ENCODE peak calls at places on chromosomes 11 and 22, in seven cellular contexts. O, G, P, S, H, I and X are unnamed samples.

GRCh38 chr11:70483077-70483861 is 84.9 kb downstream of the CTTN start:
- DNase-seq in O (peak), G (no peak), P (peak), S (peak), H (no peak), I (peak), X (no peak)

GRCh38 chr11:70230151-70230839 is 27.2 kb downstream of the FADD start:
- DNase-seq in O (no peak), G (no peak), P (no peak), S (no peak), H (no peak), I (no peak), X (no peak)

GRCh38 chr11:132263231-132263630 is 892.8 kb downstream of the NTM start:
- DNase-seq in O (no peak), G (no peak), P (no peak), S (no peak), H (no peak), I (no peak), X (no peak)

GRCh38 chr22:49589301-49589700 is 238.4 kb downstream of the BRD1 start:
- DNase-seq in O (no peak), G (no peak), P (no peak), S (no peak), H (no peak), I (no peak), X (no peak)

GRCh38 chr11:13301522-13301921 is 23.9 kb downstream of the BMAL1 start:
- DNase-seq in O (no peak), G (no peak), P (no peak), S (no peak), H (no peak), I (no peak), X (no peak)

GRCh38 chr22:33921576-33922181 is 1.4 kb upstream of the LARGE1 start:
- DNase-seq in O (peak), G (peak), P (peak), S (no peak), H (peak), I (peak), X (peak)

GRCh38 chr11:15806217-15806616 is 550.1 kb downstream of the SOX6 start:
- DNase-seq in O (no peak), G (no peak), P (no peak), S (no peak), H (no peak), I (no peak), X (no peak)

GRCh38 chr11:79822771-79823170 is 381.9 kb upstream of the TENM4 start:
- DNase-seq in O (no peak), G (no peak), P (no peak), S (no peak), H (no peak), I (no peak), X (no peak)

GRCh38 chr11:115963170-115963569 is 459.0 kb upstream of the CADM1 start:
- DNase-seq in O (no peak), G (no peak), P (no peak), S (no peak), H (no peak), I (no peak), X (no peak)

GRCh38 chr22:25054943-25055511 is 102.5 kb downstream of the KIAA1671 start:
- DNase-seq in O (no peak), G (peak), P (no peak), S (peak), H (no peak), I (no peak), X (peak)

GRCh38 chr22:20619042-20619892 is 111.9 kb downstream of the MED15 start:
- DNase-seq in O (no peak), G (no peak), P (no peak), S (no peak), H (no peak), I (no peak), X (no peak)

GRCh38 chr11:69398529-69399492 is 82.7 kb upstream of the LINC01488 start:
- DNase-seq in O (no peak), G (no peak), P (peak), S (no peak), H (no peak), I (no peak), X (no peak)

GRCh38 chr22:27844656-27845602 is 43.4 kb upstream of the MN1 start:
- DNase-seq in O (no peak), G (no peak), P (no peak), S (no peak), H (no peak), I (no peak), X (no peak)

GRCh38 chr22:38262051-38262795 is 10.6 kb downstream of the TMEM184B start:
- DNase-seq in O (no peak), G (peak), P (no peak), S (peak), H (peak), I (no peak), X (peak)

GRCh38 chr11:35746356-35747153 is 84.0 kb downstream of the TRIM44 start:
- DNase-seq in O (no peak), G (no peak), P (peak), S (peak), H (no peak), I (no peak), X (no peak)

GRCh38 chr11:118283756-118284350 is 19.8 kb upstream of the MPZL2 start:
- DNase-seq in O (no peak), G (peak), P (no peak), S (peak), H (no peak), I (no peak), X (peak)

GRCh38 chr11:64933213-64933934 is 2.3 kb downstream of the GPHA2 start:
- DNase-seq in O (no peak), G (no peak), P (no peak), S (no peak), H (no peak), I (no peak), X (no peak)

GRCh38 chr11:44863231-44863630 is 87.5 kb downstream of the TP53I11 start:
- DNase-seq in O (no peak), G (no peak), P (no peak), S (no peak), H (no peak), I (no peak), X (no peak)

GRCh38 chr11:1468473-1469066 is 18.0 kb downstream of the MOB2 start:
- DNase-seq in O (no peak), G (no peak), P (no peak), S (no peak), H (no peak), I (no peak), X (no peak)

GRCh38 chr11:58923300-58923788 is 15.9 kb upstream of the GLYATL1 start:
- DNase-seq in O (no peak), G (peak), P (peak), S (peak), H (peak), I (no peak), X (peak)

GRCh38 chr22:43945632-43946390 is 9.4 kb upstream of the SAMM50 start:
- DNase-seq in O (peak), G (peak), P (peak), S (peak), H (peak), I (no peak), X (peak)

GRCh38 chr11:85723088-85723487 is 37.1 kb upstream of the CCDC89 start:
- DNase-seq in O (no peak), G (no peak), P (no peak), S (no peak), H (no peak), I (no peak), X (no peak)

GRCh38 chr11:118998388-118998717 is 415 bp downstream of the CENATAC start:
- DNase-seq in O (no peak), G (no peak), P (no peak), S (no peak), H (no peak), I (no peak), X (no peak)

GRCh38 chr11:115185507-115185906 is 318.7 kb downstream of the CADM1 start:
- DNase-seq in O (no peak), G (no peak), P (no peak), S (no peak), H (no peak), I (no peak), X (no peak)